ENCODE peak calls at places on chromosomes 12 and 14, in nine cellular contexts. U, C, Q, M, K, W, X, G and F are unnamed samples.

GRCh38 chr14:63438065-63438757 is 105.0 kb downstream of the PPP2R5E start:
- DNase-seq in K (no peak), M (peak; percentile 15), G (no peak), Q (peak; percentile 36), U (no peak), X (no peak), C (no peak), W (peak; percentile 2), F (no peak)

GRCh38 chr14:91898256-91898843 is 31.0 kb upstream of the TC2N start:
- DNase-seq in X (no peak), U (no peak), K (no peak), G (no peak), M (no peak), C (no peak), Q (no peak), W (no peak), F (no peak)

GRCh38 chr12:49553512-49554088 is 14.3 kb downstream of the MCRS1 start:
- DNase-seq in M (peak; percentile 50), Q (peak; percentile 38), K (no peak), G (no peak), W (peak; percentile 78), U (peak; percentile 50), C (no peak), X (no peak), F (no peak)

GRCh38 chr12:67318786-67319185 is 49.6 kb downstream of the CAND1 start:
- DNase-seq in U (no peak), Q (no peak), K (no peak), X (no peak), W (no peak), M (no peak), G (no peak), C (no peak), F (no peak)

GRCh38 chr14:60965402-60965801 is 15.5 kb downstream of the TRMT5 start:
- DNase-seq in Q (no peak), G (no peak), C (no peak), X (no peak), W (no peak), M (no peak), U (no peak), K (no peak), F (no peak)

GRCh38 chr12:49662998-49663843 is 39.9 kb downstream of the PRPF40B start:
- DNase-seq in K (peak; percentile 81), M (peak; percentile 98), G (peak; percentile 81), X (peak; percentile 85), U (peak; percentile 36), C (peak; percentile 40), W (peak; percentile 75), Q (peak; percentile 92), F (peak; percentile 91)

GRCh38 chr14:33120341-33120740 is 181.7 kb downstream of the NPAS3 start:
- DNase-seq in M (no peak), W (no peak), G (no peak), C (no peak), K (no peak), Q (no peak), X (no peak), U (no peak), F (no peak)

GRCh38 chr12:78191611-78192010 is 360.9 kb downstream of the NAV3 start:
- DNase-seq in U (no peak), Q (no peak), C (no peak), G (no peak), M (no peak), W (no peak), X (no peak), K (no peak), F (no peak)

GRCh38 chr12:132471858-132472255 is 18.1 kb upstream of the FBRSL1 start:
- DNase-seq in M (no peak), U (no peak), Q (no peak), W (no peak), K (peak; percentile 19), C (no peak), G (no peak), X (no peak), F (no peak)